ENCODE peak calls at places on chromosome 7, in six cellular contexts. One of them, this sample, is unnamed. For H3K4me1, the result is how much of the 10 kb centered on the place peaks cover.

GRCh38 chr7:47453093-47454056 is 128.5 kb downstream of the TNS3 start:
- DNase-seq in HepG2: no peak
- DNase-seq in H1: no peak
- DNase-seq in K562: no peak
- DNase-seq in HCT116: no peak
- DNase-seq in GM12878: no peak
- DNase-seq in this sample: no peak

GRCh38 chr7:124032369-124033092 is at the start of gene TMEM229A:
- DNase-seq in H1: peak
- DNase-seq in GM12878: no peak
- DNase-seq in K562: no peak
- DNase-seq in HepG2: no peak
- DNase-seq in HCT116: no peak
- DNase-seq in this sample: peak

GRCh38 chr7:6654113-6654841 is 17.2 kb downstream of the ZNF316 start:
- DNase-seq in K562: no peak
- DNase-seq in H1: no peak
- DNase-seq in GM12878: no peak
- DNase-seq in HCT116: no peak
- DNase-seq in HepG2: no peak
- DNase-seq in this sample: no peak

GRCh38 chr7:94350729-94351128 is 44.0 kb upstream of the COL1A2 start:
- DNase-seq in H1: no peak
- DNase-seq in K562: no peak
- DNase-seq in GM12878: no peak
- DNase-seq in HepG2: no peak
- DNase-seq in HCT116: no peak
- DNase-seq in this sample: no peak

GRCh38 chr7:78760620-78761355 is 692.7 kb downstream of the MAGI2 start:
- DNase-seq in HepG2: no peak
- DNase-seq in H1: no peak
- DNase-seq in K562: no peak
- DNase-seq in GM12878: no peak
- DNase-seq in HCT116: no peak
- DNase-seq in this sample: no peak

GRCh38 chr7:33471636-33472242 is 342.4 kb downstream of the BBS9 start:
- DNase-seq in H1: no peak
- DNase-seq in K562: no peak
- DNase-seq in HCT116: no peak
- DNase-seq in GM12878: no peak
- DNase-seq in HepG2: no peak
- DNase-seq in this sample: no peak

GRCh38 chr7:112497481-112497880 is 16.7 kb downstream of the LSMEM1 start:
- DNase-seq in K562: no peak
- DNase-seq in HCT116: no peak
- DNase-seq in HepG2: no peak
- DNase-seq in GM12878: peak
- DNase-seq in H1: no peak
- DNase-seq in this sample: no peak

GRCh38 chr7:107506683-107507339 is 37.0 kb downstream of the GPR22 start:
- DNase-seq in H1: no peak
- DNase-seq in K562: no peak
- DNase-seq in HepG2: no peak
- DNase-seq in GM12878: no peak
- DNase-seq in HCT116: peak
- DNase-seq in this sample: no peak

GRCh38 chr7:129376778-129377700 is 57.2 kb upstream of the STRIP2 start:
- DNase-seq in HepG2: no peak
- DNase-seq in K562: no peak
- DNase-seq in HCT116: no peak
- DNase-seq in H1: no peak
- DNase-seq in GM12878: no peak
- DNase-seq in this sample: no peak

GRCh38 chr7:130063036-130063435 is 7.3 kb upstream of the KLHDC10 start:
- DNase-seq in K562: peak
- DNase-seq in GM12878: no peak
- DNase-seq in H1: peak
- DNase-seq in HepG2: peak
- DNase-seq in HCT116: no peak
- DNase-seq in this sample: peak

GRCh38 chr7:92133737-92134270 is 473 bp downstream of the CYP51A1 start:
- DNase-seq in GM12878: no peak
- DNase-seq in HCT116: peak
- DNase-seq in H1: peak
- DNase-seq in K562: peak
- DNase-seq in HepG2: peak
- DNase-seq in this sample: peak

GRCh38 chr7:88357295-88357694 is 50.6 kb upstream of the STEAP4 start:
- DNase-seq in HCT116: no peak
- DNase-seq in K562: no peak
- DNase-seq in H1: no peak
- DNase-seq in HepG2: no peak
- DNase-seq in GM12878: no peak
- DNase-seq in this sample: no peak

GRCh38 chr7:116548506-116548905 is 23.7 kb downstream of the CAV1 start:
- DNase-seq in K562: no peak
- DNase-seq in HepG2: no peak
- DNase-seq in GM12878: peak
- DNase-seq in H1: no peak
- DNase-seq in HCT116: no peak
- DNase-seq in this sample: no peak
- H3K4me1 ChIP-seq in K562: under half
- H3K4me1 ChIP-seq in HepG2: under half
- H3K4me1 ChIP-seq in GM12878: under half
- H3K4me1 ChIP-seq in H1: under half
- H3K4me1 ChIP-seq in HCT116: under half
- H3K4me1 ChIP-seq in this sample: under half

GRCh38 chr7:25495905-25496304 is 267.6 kb upstream of the NPVF start:
- DNase-seq in H1: no peak
- DNase-seq in HCT116: no peak
- DNase-seq in GM12878: no peak
- DNase-seq in K562: no peak
- DNase-seq in HepG2: no peak
- DNase-seq in this sample: no peak
- TF ChIP-seq ZNF274 in H1: no peak
- TF ChIP-seq ZNF274 in HCT116: no peak
- TF ChIP-seq ZNF274 in GM12878: no peak
- TF ChIP-seq ZNF274 in K562: no peak
- TF ChIP-seq ZNF274 in HepG2: no peak
- TF ChIP-seq ZNF274 in this sample: no peak

GRCh38 chr7:111266613-111267012 is 175.7 kb downstream of the LRRN3 start:
- DNase-seq in H1: no peak
- DNase-seq in GM12878: no peak
- DNase-seq in K562: no peak
- DNase-seq in HCT116: no peak
- DNase-seq in HepG2: peak
- DNase-seq in this sample: no peak
- TF ChIP-seq YY1 in H1: no peak
- TF ChIP-seq YY1 in GM12878: no peak
- TF ChIP-seq YY1 in K562: no peak
- TF ChIP-seq YY1 in HCT116: no peak
- TF ChIP-seq YY1 in HepG2: no peak
- TF ChIP-seq YY1 in this sample: no peak

GRCh38 chr7:42926204-42926603 is 5.8 kb downstream of the PSMA2 start:
- DNase-seq in H1: no peak
- DNase-seq in K562: no peak
- DNase-seq in HCT116: no peak
- DNase-seq in HepG2: no peak
- DNase-seq in GM12878: no peak
- DNase-seq in this sample: no peak

GRCh38 chr7:42929449-42929848 is 2.5 kb downstream of the PSMA2 start:
- DNase-seq in HepG2: no peak
- DNase-seq in GM12878: no peak
- DNase-seq in K562: no peak
- DNase-seq in HCT116: no peak
- DNase-seq in H1: no peak
- DNase-seq in this sample: no peak

GRCh38 chr7:42930889-42931288 is 1.1 kb downstream of the PSMA2 start:
- DNase-seq in K562: no peak
- DNase-seq in H1: no peak
- DNase-seq in GM12878: no peak
- DNase-seq in HepG2: no peak
- DNase-seq in HCT116: no peak
- DNase-seq in this sample: no peak

GRCh38 chr7:42931447-42931833 is 534 bp downstream of the PSMA2 start:
- DNase-seq in GM12878: no peak
- DNase-seq in HCT116: no peak
- DNase-seq in HepG2: no peak
- DNase-seq in H1: no peak
- DNase-seq in K562: no peak
- DNase-seq in this sample: no peak

GRCh38 chr7:42928754-42929153 is 3.2 kb downstream of the PSMA2 start:
- DNase-seq in HepG2: no peak
- DNase-seq in H1: no peak
- DNase-seq in K562: no peak
- DNase-seq in GM12878: no peak
- DNase-seq in HCT116: no peak
- DNase-seq in this sample: no peak
- H3K4me1 ChIP-seq in HepG2: under half
- H3K4me1 ChIP-seq in H1: under half
- H3K4me1 ChIP-seq in K562: under half
- H3K4me1 ChIP-seq in GM12878: under half
- H3K4me1 ChIP-seq in HCT116: under half
- H3K4me1 ChIP-seq in this sample: under half

DNA sequence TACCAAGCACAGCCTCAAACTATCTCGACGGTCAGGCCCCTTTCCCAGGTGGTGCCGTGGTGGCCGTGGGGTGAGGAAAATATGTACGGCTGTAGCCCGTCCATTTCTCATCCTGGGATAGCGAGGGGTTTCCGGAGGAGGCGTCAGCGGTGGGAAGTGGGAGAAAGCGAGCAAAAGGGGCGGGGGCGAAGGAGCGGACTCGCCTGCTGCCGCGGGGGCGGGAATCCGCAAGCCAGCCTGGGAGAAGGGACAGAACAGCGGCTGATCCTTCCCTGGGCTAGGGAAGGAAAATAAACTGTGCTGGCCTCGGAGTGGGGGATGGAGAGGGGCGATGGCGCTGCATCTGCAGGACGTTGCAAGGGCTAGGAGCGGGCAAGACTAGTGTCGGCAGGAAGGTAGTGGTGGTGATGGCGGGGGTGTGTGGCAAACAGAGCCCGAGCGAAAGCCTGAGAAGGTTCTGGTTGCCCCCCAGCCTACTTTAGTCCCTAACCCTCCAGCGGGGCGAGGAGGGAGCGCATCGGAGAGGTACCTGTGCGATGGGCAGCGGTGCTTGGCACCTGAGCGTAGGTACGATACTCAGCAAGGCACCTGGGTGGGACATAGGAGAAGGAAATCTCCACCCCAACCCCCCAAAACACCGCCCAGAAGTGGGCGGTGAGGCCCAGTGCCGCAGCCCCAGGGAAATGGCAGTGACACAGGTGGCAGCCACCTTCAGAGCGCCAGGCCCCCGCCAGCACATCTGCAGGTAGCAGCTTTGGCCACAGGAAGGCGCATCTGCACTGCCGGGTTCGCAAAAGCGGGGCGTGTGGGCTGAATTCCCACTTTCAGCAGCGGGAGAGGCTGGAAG is 49.9 kb upstream of the STEAP1B start:
- DNase-seq in H1: peak
- DNase-seq in HCT116: peak
- DNase-seq in HepG2: peak
- DNase-seq in K562: no peak
- DNase-seq in GM12878: no peak
- DNase-seq in this sample: no peak
- TF ChIP-seq ZNF274 in H1: no peak
- TF ChIP-seq ZNF274 in HCT116: no peak
- TF ChIP-seq ZNF274 in HepG2: no peak
- TF ChIP-seq ZNF274 in K562: no peak
- TF ChIP-seq ZNF274 in GM12878: no peak
- TF ChIP-seq ZNF274 in this sample: no peak

This sample was measured in NT2/D1.